ENCODE peak calls at places on chromosomes 12 and 14, in nine cellular contexts. B is left ventricle myocardium inferior; V is right atrium auricular region; G is left lung; Q is heart right ventricle; R is pancreas; W is MG63; C is CD8-positive, alpha-beta T cell; J is hepatocyte. Z is an unnamed sample. For H3K9me3, the result is how much of the 10 kb centered on the place peaks cover.

GRCh38 chr14:69850086-69850735 is 29.0 kb upstream of the SMOC1 start:
- DNase-seq in B (no peak), V (no peak), G (no peak), Q (no peak), R (no peak), W (peak), C (no peak), J (peak), Z (no peak)

GRCh38 chr14:93015505-93015904 is 92.6 kb downstream of the CHGA start:
- DNase-seq in B (no peak), V (no peak), G (no peak), Q (no peak), R (no peak), W (no peak), C (no peak), J (no peak), Z (no peak)

GRCh38 chr12:69447892-69448291 is 22.3 kb upstream of the FRS2 start:
- DNase-seq in B (no peak), V (no peak), G (no peak), Q (no peak), R (no peak), W (no peak), C (no peak), J (no peak), Z (no peak)

GRCh38 chr12:104668274-104668718 is 211.5 kb downstream of the CHST11 start:
- DNase-seq in B (peak), V (peak), G (no peak), Q (peak), R (no peak), W (no peak), C (no peak), J (peak), Z (peak)

GRCh38 chr14:51277753-51278415 is 37.8 kb downstream of the TMX1 start:
- DNase-seq in B (no peak), V (no peak), G (no peak), Q (no peak), R (no peak), W (no peak), C (no peak), J (no peak), Z (no peak)

GRCh38 chr12:76866726-76867125 is 12.1 kb downstream of the CSRP2 start:
- DNase-seq in B (no peak), V (no peak), G (no peak), Q (no peak), R (no peak), W (peak), C (no peak), J (peak), Z (peak)

GRCh38 chr12:75542942-75543341 is 31.5 kb upstream of the KRR1 start:
- DNase-seq in B (no peak), V (no peak), G (no peak), Q (no peak), R (no peak), W (no peak), C (no peak), J (no peak), Z (no peak)

GRCh38 chr12:122865268-122866231 is 30.3 kb downstream of the HIP1R start:
- DNase-seq in B (peak), V (no peak), G (no peak), Q (no peak), R (peak), W (no peak), C (no peak), J (peak), Z (peak)

GRCh38 chr12:57740656-57741412 is 2.3 kb upstream of the AGAP2 start:
- DNase-seq in B (no peak), V (no peak), G (no peak), Q (no peak), R (no peak), W (no peak), C (peak), J (no peak), Z (no peak)

GRCh38 chr12:47376937-47377336 is 297.2 kb upstream of the AMIGO2 start:
- DNase-seq in B (no peak), V (no peak), G (no peak), Q (no peak), R (no peak), W (no peak), C (no peak), J (no peak), Z (no peak)

GRCh38 chr14:29687071-29687765 is 240.4 kb downstream of the PRKD1 start:
- DNase-seq in B (no peak), V (no peak), G (no peak), Q (no peak), R (no peak), W (no peak), C (no peak), J (no peak), Z (no peak)

GRCh38 chr14:99322731-99323599 is 51.0 kb upstream of the BCL11B start:
- DNase-seq in B (no peak), V (peak), G (no peak), Q (no peak), R (no peak), W (peak), C (no peak), J (no peak), Z (no peak)

GRCh38 chr14:64611358-64612020 is 61.7 kb downstream of the PPP1R36 start:
- DNase-seq in B (no peak), V (no peak), G (no peak), Q (no peak), R (no peak), W (no peak), C (no peak), J (no peak), Z (no peak)

GRCh38 chr14:50082308-50082742 is 34.0 kb downstream of the VCPKMT start:
- DNase-seq in B (no peak), V (no peak), G (no peak), Q (no peak), R (no peak), W (no peak), C (no peak), J (no peak), Z (no peak)

GRCh38 chr14:47539065-47539464 is 136.3 kb downstream of the MDGA2 start:
- DNase-seq in B (no peak), V (no peak), G (no peak), Q (no peak), R (no peak), W (no peak), C (no peak), J (peak), Z (peak)

GRCh38 chr12:67671892-67672291 is 23.3 kb downstream of the DYRK2 start:
- DNase-seq in B (no peak), V (no peak), G (no peak), Q (no peak), R (peak), W (no peak), C (no peak), J (no peak), Z (no peak)

GRCh38 chr14:73239463-73240241 is 2.3 kb downstream of the PAPLN start:
- DNase-seq in B (peak), V (peak), G (no peak), Q (peak), R (no peak), W (peak), C (no peak), J (peak), Z (no peak)

GRCh38 chr12:124188561-124189405 is 106.1 kb upstream of the RFLNA start:
- DNase-seq in B (no peak), V (no peak), G (no peak), Q (peak), R (no peak), W (no peak), C (no peak), J (peak), Z (no peak)

GRCh38 chr12:52144512-52145227 is 47.1 kb downstream of the KRT80 start:
- DNase-seq in B (no peak), V (no peak), G (peak), Q (no peak), R (no peak), W (no peak), C (no peak), J (no peak), Z (no peak)

GRCh38 chr12:27610380-27610779 is 85.9 kb upstream of the REP15 start:
- DNase-seq in B (no peak), V (no peak), G (no peak), Q (no peak), R (no peak), W (peak), C (no peak), J (no peak), Z (no peak)

GRCh38 chr12:41103614-41104013 is 84.5 kb upstream of the PDZRN4 start:
- DNase-seq in B (no peak), V (no peak), G (no peak), Q (no peak), R (no peak), W (no peak), C (no peak), J (no peak), Z (no peak)

GRCh38 chr12:64088431-64089349 is 133.4 kb downstream of the KICS2 start:
- DNase-seq in B (peak), V (peak), G (no peak), Q (peak), R (peak), W (peak), C (no peak), J (peak), Z (peak)

GRCh38 chr12:53810950-53811349 is 59.2 kb upstream of the CISTR start:
- DNase-seq in B (no peak), V (no peak), G (no peak), Q (no peak), R (no peak), W (no peak), C (no peak), J (no peak), Z (no peak)

GRCh38 chr14:22432348-22432976 is 156.6 kb downstream of the DAD1 start:
- DNase-seq in B (no peak), V (no peak), G (no peak), Q (peak), R (peak), W (peak), C (no peak), J (peak), Z (peak)

GRCh38 chr12:47078086-47078395 is 1.4 kb upstream of the PCED1B start:
- DNase-seq in B (no peak), V (no peak), G (no peak), Q (no peak), R (no peak), W (no peak), C (no peak), J (no peak), Z (no peak)

GRCh38 chr12:5293773-5294172 is 138.1 kb upstream of the NTF3 start:
- DNase-seq in B (no peak), V (no peak), G (no peak), Q (no peak), R (no peak), W (no peak), C (no peak), J (no peak), Z (no peak)
- H3K9me3 ChIP-seq in B (under half), V (under half), G (under half), Q (under half), R (under half), W (under half), C (under half), J (under half), Z (under half)

GRCh38 chr14:105632010-105632409 is 105.6 kb downstream of the TMEM121 start:
- DNase-seq in B (no peak), V (no peak), G (peak), Q (no peak), R (no peak), W (no peak), C (no peak), J (no peak), Z (no peak)

GRCh38 chr14:105641075-105641937 is 114.9 kb downstream of the TMEM121 start:
- DNase-seq in B (no peak), V (no peak), G (peak), Q (no peak), R (no peak), W (no peak), C (no peak), J (no peak), Z (no peak)

GRCh38 chr14:105635560-105635959 is 109.2 kb downstream of the TMEM121 start:
- DNase-seq in B (no peak), V (no peak), G (no peak), Q (no peak), R (no peak), W (no peak), C (no peak), J (no peak), Z (no peak)

DNA sequence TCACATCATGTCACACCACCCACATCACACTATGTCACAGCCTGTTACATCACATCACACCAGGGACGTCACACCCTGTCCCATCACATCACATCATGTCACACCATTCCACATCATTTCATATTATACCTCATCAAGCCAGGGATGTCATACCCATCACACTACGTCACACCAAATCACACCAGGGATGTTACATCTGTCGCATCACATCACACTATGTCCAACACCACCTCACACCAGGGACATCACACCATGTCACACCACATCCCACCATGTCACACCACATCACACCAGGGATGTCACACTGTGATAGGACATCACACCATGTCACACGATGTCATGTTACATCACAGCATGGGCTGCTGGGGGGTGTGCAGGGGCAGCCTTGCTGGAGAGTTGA is 110.6 kb downstream of the TMEM121 start:
- DNase-seq in B (no peak), V (no peak), G (no peak), Q (no peak), R (no peak), W (no peak), C (no peak), J (no peak), Z (no peak)
- H3K9me3 ChIP-seq in B (under half), V (under half), G (under half), Q (under half), R (under half), W (under half), C (under half), J (under half), Z (under half)

GRCh38 chr12:1719139-1719538 is 28.3 kb downstream of the ADIPOR2 start:
- DNase-seq in B (no peak), V (no peak), G (no peak), Q (no peak), R (no peak), W (no peak), C (no peak), J (no peak), Z (no peak)

GRCh38 chr12:1720494-1720893 is 29.6 kb downstream of the ADIPOR2 start:
- DNase-seq in B (no peak), V (no peak), G (no peak), Q (no peak), R (no peak), W (no peak), C (no peak), J (no peak), Z (no peak)

GRCh38 chr12:1716911-1717310 is 26.0 kb downstream of the ADIPOR2 start:
- DNase-seq in B (no peak), V (no peak), G (no peak), Q (no peak), R (no peak), W (no peak), C (no peak), J (no peak), Z (no peak)

DNA sequence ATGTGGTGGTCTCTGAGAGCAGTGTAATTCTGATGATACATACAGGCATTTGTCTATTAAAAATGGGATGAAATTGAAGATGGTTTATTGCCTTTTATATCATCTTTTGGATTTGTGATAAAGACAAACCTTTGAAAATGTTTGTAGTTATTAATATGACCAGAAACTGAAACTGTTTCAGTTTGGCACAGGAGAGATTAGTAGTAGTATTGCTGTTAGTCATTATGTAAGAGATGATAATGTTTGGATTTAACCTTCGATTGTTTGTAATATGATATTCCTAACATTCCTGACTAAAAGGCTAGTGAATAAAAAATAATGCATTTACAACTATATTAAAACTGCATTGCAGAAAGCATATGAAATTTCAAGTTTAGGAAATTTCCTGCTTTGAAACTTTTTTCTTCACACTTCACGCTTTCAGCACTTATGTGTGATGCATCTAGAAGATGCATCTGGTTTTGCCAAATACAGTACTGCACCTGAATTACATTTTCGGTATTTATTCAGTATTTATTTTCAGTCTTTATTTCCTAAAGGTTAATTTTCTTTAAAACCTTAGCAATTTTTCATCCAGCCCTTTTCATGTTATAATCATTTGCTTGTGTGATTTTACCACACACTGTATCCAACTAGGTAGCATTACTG is 25.5 kb downstream of the ADIPOR2 start:
- DNase-seq in B (no peak), V (no peak), G (no peak), Q (no peak), R (no peak), W (no peak), C (no peak), J (no peak), Z (no peak)
- H3K9me3 ChIP-seq in B (under half), V (under half), G (under half), Q (under half), R (under half), W (under half), C (under half), J (under half), Z (under half)

GRCh38 chr14:26402126-26402525 is 195.7 kb downstream of the NOVA1 start:
- DNase-seq in B (no peak), V (no peak), G (no peak), Q (no peak), R (no peak), W (no peak), C (no peak), J (no peak), Z (no peak)
- H3K9me3 ChIP-seq in B (under half), V (under half), G (under half), Q (under half), R (under half), W (under half), C (under half), J (under half), Z (under half)

GRCh38 chr12:3220382-3221321 is 143.5 kb downstream of the TSPAN9 start:
- DNase-seq in B (no peak), V (no peak), G (peak), Q (no peak), R (no peak), W (no peak), C (no peak), J (no peak), Z (peak)

GRCh38 chr12:3223601-3224529 is 146.7 kb downstream of the TSPAN9 start:
- DNase-seq in B (no peak), V (no peak), G (peak), Q (no peak), R (no peak), W (no peak), C (no peak), J (no peak), Z (no peak)

GRCh38 chr12:3224530-3224903 is 147.3 kb downstream of the TSPAN9 start:
- DNase-seq in B (no peak), V (no peak), G (peak), Q (no peak), R (no peak), W (no peak), C (no peak), J (no peak), Z (peak)

GRCh38 chr12:3222306-3222705 is 145.1 kb downstream of the TSPAN9 start:
- DNase-seq in B (no peak), V (no peak), G (peak), Q (no peak), R (no peak), W (no peak), C (no peak), J (no peak), Z (no peak)

DNA sequence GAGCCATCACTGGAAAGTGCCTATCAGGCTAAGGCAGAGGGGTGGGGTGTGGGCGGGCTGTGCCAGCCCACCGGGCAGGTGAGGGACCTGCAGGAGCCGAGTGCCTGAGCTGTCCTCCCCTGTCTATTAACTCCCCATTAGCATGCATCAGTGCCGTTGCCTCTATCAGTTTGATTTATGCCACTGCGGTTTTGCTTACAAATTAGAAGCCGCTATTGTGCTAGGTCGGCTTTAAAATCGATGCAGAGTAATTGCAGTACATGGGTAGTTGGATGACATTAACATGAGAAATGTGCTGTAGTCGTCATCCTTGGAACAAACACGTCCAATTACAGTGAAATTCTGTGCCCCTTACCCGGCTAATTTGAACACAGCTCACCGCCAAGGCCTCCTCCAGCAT is 145.8 kb downstream of the TSPAN9 start:
- DNase-seq in B (no peak), V (no peak), G (no peak), Q (no peak), R (no peak), W (no peak), C (no peak), J (no peak), Z (no peak)
- H3K9me3 ChIP-seq in B (under half), V (under half), G (under half), Q (under half), R (under half), W (under half), C (under half), J (under half), Z (under half)

DNA sequence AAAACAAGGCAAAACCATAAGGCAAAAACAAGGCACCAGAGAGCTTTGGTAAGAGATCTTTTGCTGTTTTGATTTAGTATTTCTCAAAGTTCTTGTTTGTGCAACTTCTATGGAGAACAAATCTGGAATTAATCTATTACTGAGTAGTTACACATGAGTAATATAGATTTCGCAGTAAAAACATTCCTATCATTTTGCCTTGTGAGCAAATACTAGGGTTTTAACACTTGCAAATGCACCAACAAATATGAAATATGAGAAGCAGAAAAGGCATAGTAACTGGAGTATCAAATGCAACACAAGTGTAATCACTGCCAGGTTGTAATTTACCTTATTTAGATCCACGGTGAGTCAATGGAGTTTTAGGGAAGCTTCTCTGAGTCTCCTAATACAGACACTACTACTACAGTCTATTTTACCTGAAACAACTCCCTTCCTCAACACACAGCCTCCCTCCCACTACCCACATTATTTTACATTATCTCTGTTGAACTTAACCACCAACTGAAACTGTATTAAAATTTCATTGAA is 324.1 kb downstream of the FLRT2 start:
- DNase-seq in B (no peak), V (no peak), G (no peak), Q (no peak), R (no peak), W (no peak), C (no peak), J (no peak), Z (no peak)
- H3K9me3 ChIP-seq in B (under half), V (under half), G (under half), Q (under half), R (under half), W (under half), C (under half), J (under half), Z (under half)

GRCh38 chr12:55942055-55942454 is 11.1 kb downstream of the DGKA start:
- DNase-seq in B (no peak), V (no peak), G (no peak), Q (no peak), R (no peak), W (no peak), C (no peak), J (no peak), Z (no peak)

GRCh38 chr12:55938826-55939501 is 8.0 kb downstream of the DGKA start:
- DNase-seq in B (no peak), V (no peak), G (no peak), Q (no peak), R (no peak), W (no peak), C (no peak), J (no peak), Z (no peak)

GRCh38 chr12:55946553-55946952 is 15.6 kb downstream of the DGKA start:
- DNase-seq in B (no peak), V (no peak), G (no peak), Q (no peak), R (no peak), W (no peak), C (no peak), J (no peak), Z (no peak)

GRCh38 chr12:55940065-55940732 is 9.2 kb downstream of the DGKA start:
- DNase-seq in B (peak), V (peak), G (peak), Q (peak), R (peak), W (peak), C (peak), J (peak), Z (peak)

GRCh38 chr12:55942577-55943136 is 11.7 kb downstream of the DGKA start:
- DNase-seq in B (no peak), V (no peak), G (no peak), Q (no peak), R (no peak), W (no peak), C (no peak), J (no peak), Z (no peak)
- H3K9me3 ChIP-seq in B (under half), V (under half), G (under half), Q (under half), R (under half), W (under half), C (under half), J (under half), Z (under half)